ENCODE peak calls at places on chromosomes 11 and 22, in six cellular contexts. X, O, Z, I, B and C are unnamed samples.

GRCh38 chr11:93169950-93170561 is 27.7 kb downstream of the SLC36A4 start:
- DNase-seq in Z (peak), X (peak), I (no peak), O (no peak), B (peak), C (no peak)

GRCh38 chr11:121514401-121514981 is 61.7 kb upstream of the SORL1-AS1 start:
- DNase-seq in X (no peak), Z (no peak), O (no peak), I (no peak), B (no peak), C (no peak)

GRCh38 chr11:19628018-19628417 is 84.6 kb upstream of the NAV2 start:
- DNase-seq in O (peak), X (no peak), B (no peak), I (no peak), Z (no peak), C (peak)

GRCh38 chr11:128251140-128251539 is 336.2 kb downstream of the ETS1 start:
- DNase-seq in O (no peak), B (no peak), I (no peak), Z (no peak), X (peak), C (peak)

GRCh38 chr11:61697093-61697492 is 16.9 kb downstream of the DAGLA start:
- DNase-seq in I (no peak), O (no peak), Z (no peak), B (no peak), X (no peak), C (no peak)

GRCh38 chr22:30245985-30246901 is at the start of gene LIF:
- DNase-seq in Z (peak), X (no peak), B (peak), O (no peak), I (no peak), C (no peak)

GRCh38 chr22:30250713-30251267 is 4.2 kb upstream of the LIF start:
- DNase-seq in Z (peak), O (no peak), X (no peak), B (no peak), I (no peak), C (no peak)

GRCh38 chr11:67282876-67283371 is 6.2 kb upstream of the ANKRD13D start:
- DNase-seq in I (no peak), X (no peak), B (no peak), O (peak), Z (no peak), C (no peak)

GRCh38 chr11:119196833-119197483 is 9.2 kb upstream of the CBL start:
- DNase-seq in I (peak), X (peak), Z (peak), B (peak), O (peak), C (peak)

GRCh38 chr11:116733959-116734517 is 38.7 kb downstream of the BUD13 start:
- DNase-seq in O (no peak), X (no peak), Z (no peak), B (no peak), I (no peak), C (no peak)

GRCh38 chr11:113447621-113448310 is 27.4 kb downstream of the DRD2 start:
- DNase-seq in X (peak), O (no peak), I (no peak), Z (peak), B (peak), C (peak)

GRCh38 chr22:47918276-47918928 is 1156.0 kb downstream of the TBC1D22A start:
- DNase-seq in Z (no peak), I (no peak), O (no peak), B (no peak), X (no peak), C (no peak)